ENCODE peak calls at places on chromosomes 16 and 17, in four cellular contexts. Q is HEK293T; T is stimulated activated CD8-positive, alpha-beta memory T cell treated with anti-CD3 and anti-CD28 coated beads, Interleukin-4, amount 100 ng/mL, for 24 hours; X is hippocampal formation. G is an unnamed sample.
A peak's percentile ranks its signal among the peaks of the same experiment; 100 is the strongest.

GRCh38 chr17:29613371-29613837 is 9.3 kb downstream of the CORO6 start:
- DNase-seq in T (peak; percentile 90), X (peak; percentile 70), Q (no peak), G (peak; percentile 89)

GRCh38 chr16:72989203-72989991 is 58.5 kb downstream of the ZFHX3 start:
- DNase-seq in X (no peak), T (no peak), Q (no peak), G (no peak)

GRCh38 chr16:87671221-87671620 is 68.9 kb downstream of the JPH3 start:
- DNase-seq in T (no peak), Q (no peak), X (no peak), G (no peak)

GRCh38 chr16:90046971-90047713 is 27.9 kb upstream of the DBNDD1 start:
- DNase-seq in Q (no peak), T (no peak), X (no peak), G (no peak)

GRCh38 chr17:53627511-53627910 is 195.2 kb upstream of the KIF2B start:
- DNase-seq in Q (no peak), T (no peak), X (no peak), G (no peak)

GRCh38 chr17:75830168-75831031 is 13.8 kb downstream of the UNC13D start:
- DNase-seq in X (no peak), Q (peak; percentile 73), T (no peak), G (no peak)

GRCh38 chr17:48307814-48308411 is 122.1 kb downstream of the SKAP1 start:
- DNase-seq in X (peak; percentile 1), T (peak; percentile 24), Q (peak; percentile 67), G (peak; percentile 18)

GRCh38 chr16:49055824-49056545 is 225.7 kb downstream of the CBLN1 start:
- DNase-seq in Q (no peak), X (no peak), T (no peak), G (no peak)

GRCh38 chr17:45091778-45092425 is 30.8 kb downstream of the NMT1 start:
- DNase-seq in X (no peak), T (no peak), Q (no peak), G (no peak)

GRCh38 chr16:52953215-52953614 is 99.5 kb downstream of the CHD9NB start:
- DNase-seq in Q (no peak), X (no peak), T (no peak), G (no peak)

G was measured in globus pallidus.